ENCODE peak calls at places on chromosome 16, in five cellular contexts. One of them, this sample, is unnamed. For H3K9me3, the result is how much of the 10 kb centered on the place peaks cover.

GRCh38 chr16:55502801-55503366 is 6.0 kb upstream of the LPCAT2 start:
- DNase-seq in HepG2: peak
- DNase-seq in H1: no peak
- DNase-seq in transverse colon: peak
- DNase-seq in HCT116: peak
- DNase-seq in this sample: peak

GRCh38 chr16:50326835-50327465 is 41.8 kb downstream of the BRD7 start:
- DNase-seq in HepG2: no peak
- DNase-seq in H1: no peak
- DNase-seq in transverse colon: no peak
- DNase-seq in HCT116: peak
- DNase-seq in this sample: no peak

GRCh38 chr16:77383606-77384187 is 51.1 kb downstream of the ADAMTS18 start:
- DNase-seq in HepG2: peak
- DNase-seq in H1: no peak
- DNase-seq in transverse colon: no peak
- DNase-seq in HCT116: no peak
- DNase-seq in this sample: no peak

GRCh38 chr16:68309798-68310197 is 948 bp downstream of the SLC7A6OS start:
- DNase-seq in HepG2: no peak
- DNase-seq in H1: no peak
- DNase-seq in transverse colon: no peak
- DNase-seq in HCT116: no peak
- DNase-seq in this sample: no peak

GRCh38 chr16:67246081-67246944 is 968 bp downstream of the FHOD1 start:
- DNase-seq in HepG2: peak
- DNase-seq in H1: peak
- DNase-seq in transverse colon: peak
- DNase-seq in HCT116: peak
- DNase-seq in this sample: no peak

GRCh38 chr16:24689128-24689527 is 40.3 kb upstream of the TNRC6A start:
- DNase-seq in HepG2: peak
- DNase-seq in H1: no peak
- DNase-seq in transverse colon: no peak
- DNase-seq in HCT116: peak
- DNase-seq in this sample: no peak

GRCh38 chr16:57289391-57290257 is 5.2 kb upstream of the PLLP start:
- DNase-seq in HepG2: no peak
- DNase-seq in H1: no peak
- DNase-seq in transverse colon: no peak
- DNase-seq in HCT116: no peak
- DNase-seq in this sample: no peak

GRCh38 chr16:10405386-10405939 is 19.6 kb downstream of the ATF7IP2 start:
- DNase-seq in HepG2: peak
- DNase-seq in H1: no peak
- DNase-seq in transverse colon: no peak
- DNase-seq in HCT116: no peak
- DNase-seq in this sample: no peak

GRCh38 chr16:23504453-23505179 is 5.7 kb downstream of the GGA2 start:
- DNase-seq in HepG2: peak
- DNase-seq in H1: no peak
- DNase-seq in transverse colon: peak
- DNase-seq in HCT116: peak
- DNase-seq in this sample: no peak

GRCh38 chr16:54576776-54577175 is 290.2 kb upstream of the IRX3 start:
- DNase-seq in HepG2: no peak
- DNase-seq in H1: no peak
- DNase-seq in transverse colon: no peak
- DNase-seq in HCT116: no peak
- DNase-seq in this sample: no peak

GRCh38 chr16:8894736-8895334 is 12.7 kb downstream of the LITAFD start:
- DNase-seq in HepG2: no peak
- DNase-seq in H1: no peak
- DNase-seq in transverse colon: no peak
- DNase-seq in HCT116: no peak
- DNase-seq in this sample: no peak

GRCh38 chr16:71412270-71413160 is 29.3 kb downstream of the TLE7 start:
- DNase-seq in HepG2: peak
- DNase-seq in H1: peak
- DNase-seq in transverse colon: peak
- DNase-seq in HCT116: peak
- DNase-seq in this sample: no peak

GRCh38 chr16:20023190-20023589 is 50.5 kb downstream of the GPR139 start:
- DNase-seq in HepG2: peak
- DNase-seq in H1: no peak
- DNase-seq in transverse colon: no peak
- DNase-seq in HCT116: no peak
- DNase-seq in this sample: no peak

GRCh38 chr16:64426131-64426666 is 695.7 kb downstream of the CDH11 start:
- DNase-seq in HepG2: no peak
- DNase-seq in H1: no peak
- DNase-seq in transverse colon: no peak
- DNase-seq in HCT116: no peak
- DNase-seq in this sample: no peak

GRCh38 chr16:13866073-13866472 is 53.9 kb upstream of the ERCC4 start:
- DNase-seq in HepG2: peak
- DNase-seq in H1: peak
- DNase-seq in transverse colon: peak
- DNase-seq in HCT116: peak
- DNase-seq in this sample: no peak

GRCh38 chr16:55622930-55623561 is 32.7 kb upstream of the SLC6A2 start:
- DNase-seq in HepG2: peak
- DNase-seq in H1: peak
- DNase-seq in transverse colon: no peak
- DNase-seq in HCT116: peak
- DNase-seq in this sample: no peak

GRCh38 chr16:89370081-89370511 is 120.3 kb downstream of the ANKRD11 start:
- DNase-seq in HepG2: no peak
- DNase-seq in H1: no peak
- DNase-seq in transverse colon: no peak
- DNase-seq in HCT116: no peak
- DNase-seq in this sample: no peak

GRCh38 chr16:19119564-19119963 is 5.8 kb downstream of the ITPRIPL2 start:
- DNase-seq in HepG2: no peak
- DNase-seq in H1: no peak
- DNase-seq in transverse colon: no peak
- DNase-seq in HCT116: no peak
- DNase-seq in this sample: no peak

GRCh38 chr16:70453891-70454220 is 539 bp upstream of the FCSK start:
- DNase-seq in HepG2: no peak
- DNase-seq in H1: no peak
- DNase-seq in transverse colon: no peak
- DNase-seq in HCT116: no peak
- DNase-seq in this sample: no peak

GRCh38 chr16:69443809-69444611 is 19.6 kb downstream of the CYB5B start:
- DNase-seq in HepG2: no peak
- DNase-seq in H1: no peak
- DNase-seq in transverse colon: peak
- DNase-seq in HCT116: no peak
- DNase-seq in this sample: no peak

GRCh38 chr16:392450-393027 is 4.5 kb upstream of the NME4 start:
- DNase-seq in HepG2: no peak
- DNase-seq in H1: no peak
- DNase-seq in transverse colon: no peak
- DNase-seq in HCT116: no peak
- DNase-seq in this sample: no peak

GRCh38 chr16:52976539-52977167 is 76.0 kb downstream of the CHD9NB start:
- DNase-seq in HepG2: peak
- DNase-seq in H1: no peak
- DNase-seq in transverse colon: no peak
- DNase-seq in HCT116: peak
- DNase-seq in this sample: no peak

GRCh38 chr16:87499189-87499486 is 6.3 kb upstream of the ZCCHC14 start:
- DNase-seq in HepG2: no peak
- DNase-seq in H1: no peak
- DNase-seq in transverse colon: no peak
- DNase-seq in HCT116: no peak
- DNase-seq in this sample: no peak

GRCh38 chr16:75579435-75579834 is 13.3 kb downstream of the GABARAPL2 start:
- DNase-seq in HepG2: no peak
- DNase-seq in H1: no peak
- DNase-seq in transverse colon: no peak
- DNase-seq in HCT116: no peak
- DNase-seq in this sample: no peak

GRCh38 chr16:24919536-24919935 is 73.8 kb downstream of the SLC5A11 start:
- DNase-seq in HepG2: no peak
- DNase-seq in H1: no peak
- DNase-seq in transverse colon: no peak
- DNase-seq in HCT116: no peak
- DNase-seq in this sample: no peak

GRCh38 chr16:4212207-4212933 is 29.5 kb downstream of the SRL start:
- DNase-seq in HepG2: no peak
- DNase-seq in H1: no peak
- DNase-seq in transverse colon: no peak
- DNase-seq in HCT116: no peak
- DNase-seq in this sample: no peak

GRCh38 chr16:57773019-57773418 is 29.3 kb downstream of the KIFC3 start:
- DNase-seq in HepG2: no peak
- DNase-seq in H1: no peak
- DNase-seq in transverse colon: no peak
- DNase-seq in HCT116: no peak
- DNase-seq in this sample: no peak

GRCh38 chr16:85639529-85640253 is 26.6 kb downstream of the GSE1 start:
- DNase-seq in HepG2: no peak
- DNase-seq in H1: no peak
- DNase-seq in transverse colon: no peak
- DNase-seq in HCT116: no peak
- DNase-seq in this sample: no peak
- TF ChIP-seq POLR2A in HepG2: no peak
- TF ChIP-seq POLR2A in H1: no peak
- TF ChIP-seq POLR2A in transverse colon: no peak
- TF ChIP-seq POLR2A in HCT116: no peak
- TF ChIP-seq POLR2A in this sample: no peak

DNA sequence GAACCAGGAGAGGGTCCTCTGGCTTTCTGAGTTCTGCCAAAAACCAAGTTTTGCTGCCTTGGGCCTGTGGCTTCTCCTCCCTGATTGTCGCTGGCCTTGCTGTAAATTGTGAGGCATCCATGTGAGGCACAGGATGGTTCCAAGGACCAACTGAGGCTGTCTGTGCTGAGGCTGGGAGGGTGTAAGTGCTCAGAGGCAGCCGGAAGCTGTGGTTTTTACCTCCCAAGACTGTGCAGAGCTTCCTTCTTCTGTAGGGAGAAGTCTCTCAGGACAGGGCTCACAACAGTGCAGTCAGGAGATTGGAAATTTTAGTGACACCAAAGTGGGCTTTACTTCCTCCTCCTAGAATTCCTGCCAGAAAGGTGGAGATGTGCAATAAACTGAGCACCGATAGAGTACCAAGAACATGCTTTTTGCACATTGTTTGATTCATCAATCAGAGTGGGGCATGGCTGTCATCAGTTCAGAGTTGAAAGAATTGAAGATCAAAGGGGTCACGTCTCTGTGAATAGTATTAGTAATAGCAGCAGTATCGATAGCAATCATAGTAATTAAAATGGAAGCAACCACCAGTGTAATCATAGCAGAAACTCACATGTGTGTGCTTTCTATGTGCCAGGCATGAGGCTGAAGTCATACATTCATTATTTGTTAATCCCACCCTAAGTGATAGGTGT is 467.1 kb downstream of the WWOX start:
- DNase-seq in HepG2: no peak
- DNase-seq in H1: no peak
- DNase-seq in transverse colon: no peak
- DNase-seq in HCT116: no peak
- DNase-seq in this sample: no peak
- H3K9me3 ChIP-seq in HepG2: under half
- H3K9me3 ChIP-seq in H1: under half
- H3K9me3 ChIP-seq in transverse colon: under half
- H3K9me3 ChIP-seq in HCT116: under half
- H3K9me3 ChIP-seq in this sample: under half

GRCh38 chr16:3007957-3008748 is 4.6 kb upstream of the CLDN9 start:
- DNase-seq in HepG2: no peak
- DNase-seq in H1: peak
- DNase-seq in transverse colon: no peak
- DNase-seq in HCT116: no peak
- DNase-seq in this sample: no peak

GRCh38 chr16:3003582-3004270 is 9.0 kb upstream of the CLDN9 start:
- DNase-seq in HepG2: peak
- DNase-seq in H1: peak
- DNase-seq in transverse colon: peak
- DNase-seq in HCT116: peak
- DNase-seq in this sample: no peak

GRCh38 chr16:3004319-3004718 is 8.4 kb upstream of the CLDN9 start:
- DNase-seq in HepG2: no peak
- DNase-seq in H1: no peak
- DNase-seq in transverse colon: no peak
- DNase-seq in HCT116: no peak
- DNase-seq in this sample: no peak

GRCh38 chr16:3007059-3007956 is 5.4 kb upstream of the CLDN9 start:
- DNase-seq in HepG2: no peak
- DNase-seq in H1: no peak
- DNase-seq in transverse colon: peak
- DNase-seq in HCT116: no peak
- DNase-seq in this sample: no peak

DNA sequence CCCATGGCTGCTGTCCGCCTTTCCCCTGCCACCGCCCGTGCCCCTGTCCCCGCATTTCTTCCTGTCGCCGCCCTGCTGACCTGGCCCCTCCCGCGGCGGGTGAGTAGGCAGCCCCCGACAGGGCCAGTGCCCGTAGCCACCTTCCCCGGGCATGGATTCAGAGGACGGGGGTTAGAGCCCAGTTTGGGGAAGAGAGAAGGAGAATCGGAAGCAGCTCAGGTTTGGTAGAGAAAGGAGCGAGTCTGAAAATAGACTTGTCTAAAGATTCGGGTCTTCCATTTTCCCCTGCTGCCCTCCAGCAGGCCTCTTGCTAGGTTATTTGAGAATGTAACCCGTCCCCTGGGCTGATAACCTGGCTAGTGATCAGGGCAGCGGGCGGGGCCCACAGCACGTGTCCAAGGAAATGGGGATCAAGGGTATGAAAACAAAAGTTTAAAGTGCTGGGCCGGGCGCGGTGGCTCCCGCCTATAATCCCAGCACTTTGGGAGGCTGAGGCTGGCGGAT is 7.9 kb upstream of the CLDN9 start:
- DNase-seq in HepG2: peak
- DNase-seq in H1: no peak
- DNase-seq in transverse colon: peak
- DNase-seq in HCT116: no peak
- DNase-seq in this sample: no peak
- H3K4me3 ChIP-seq in HepG2: peak
- H3K4me3 ChIP-seq in H1: peak
- H3K4me3 ChIP-seq in transverse colon: peak
- H3K4me3 ChIP-seq in HCT116: peak
- H3K4me3 ChIP-seq in this sample: no peak

GRCh38 chr16:84198401-84198800 is 7.4 kb downstream of the ADAD2 start:
- DNase-seq in HepG2: no peak
- DNase-seq in H1: no peak
- DNase-seq in transverse colon: no peak
- DNase-seq in HCT116: no peak
- DNase-seq in this sample: no peak

GRCh38 chr16:84196727-84197486 is 6.0 kb downstream of the ADAD2 start:
- DNase-seq in HepG2: no peak
- DNase-seq in H1: no peak
- DNase-seq in transverse colon: no peak
- DNase-seq in HCT116: no peak
- DNase-seq in this sample: no peak

GRCh38 chr16:84199861-84200260 is 8.9 kb downstream of the ADAD2 start:
- DNase-seq in HepG2: no peak
- DNase-seq in H1: no peak
- DNase-seq in transverse colon: no peak
- DNase-seq in HCT116: no peak
- DNase-seq in this sample: no peak

GRCh38 chr16:84197487-84198128 is 6.7 kb downstream of the ADAD2 start:
- DNase-seq in HepG2: no peak
- DNase-seq in H1: no peak
- DNase-seq in transverse colon: no peak
- DNase-seq in HCT116: no peak
- DNase-seq in this sample: no peak

GRCh38 chr16:84199097-84199496 is 8.1 kb downstream of the ADAD2 start:
- DNase-seq in HepG2: no peak
- DNase-seq in H1: no peak
- DNase-seq in transverse colon: no peak
- DNase-seq in HCT116: no peak
- DNase-seq in this sample: no peak
- TF ChIP-seq POLR2A in HepG2: no peak
- TF ChIP-seq POLR2A in H1: no peak
- TF ChIP-seq POLR2A in transverse colon: no peak
- TF ChIP-seq POLR2A in HCT116: no peak
- TF ChIP-seq POLR2A in this sample: no peak